ENCODE peak calls at places on chromosomes 6 and 20, in ten cellular contexts. S is AG10803, U is heart right ventricle, M is HFFc6, G is hepatocyte, T is thoracic aorta, H is HFF-Myc, F is cardiac muscle cell, K is GM20000, R is fibroblast of the aortic adventitia. A is an unnamed sample.

GRCh38 chr6:159691133-159691962 is 1.7 kb downstream of the SOD2 start:
- DNase-seq in S (peak), U (peak), M (peak), G (peak), T (no peak), H (peak), F (peak), K (peak), R (peak), A (no peak)

GRCh38 chr20:56683077-56683865 is 54.2 kb downstream of the TFAP2C start:
- DNase-seq in S (no peak), U (no peak), M (no peak), G (no peak), T (no peak), H (no peak), F (no peak), K (no peak), R (no peak), A (no peak)

GRCh38 chr20:57718490-57719009 is 8.7 kb upstream of the PMEPA1 start:
- DNase-seq in S (peak), U (peak), M (peak), G (peak), T (peak), H (peak), F (peak), K (peak), R (peak), A (peak)

GRCh38 chr6:170497845-170498281 is 55.2 kb downstream of the PSMB1 start:
- DNase-seq in S (no peak), U (no peak), M (no peak), G (no peak), T (no peak), H (no peak), F (peak), K (no peak), R (no peak), A (no peak)

GRCh38 chr6:159360306-159360705 is 191.1 kb downstream of the FNDC1 start:
- DNase-seq in S (peak), U (no peak), M (no peak), G (no peak), T (no peak), H (peak), F (peak), K (no peak), R (no peak), A (no peak)

GRCh38 chr6:135233676-135234491 is 52.8 kb downstream of the MYB start:
- DNase-seq in S (no peak), U (no peak), M (no peak), G (no peak), T (no peak), H (no peak), F (peak), K (peak), R (peak), A (no peak)

GRCh38 chr20:1297486-1297885 is 31.4 kb downstream of the SNPH start:
- DNase-seq in S (no peak), U (no peak), M (no peak), G (no peak), T (no peak), H (no peak), F (no peak), K (no peak), R (no peak), A (no peak)

GRCh38 chr20:39849664-39850063 is 839.4 kb downstream of the MAFB start:
- DNase-seq in S (peak), U (peak), M (peak), G (peak), T (peak), H (peak), F (peak), K (no peak), R (peak), A (no peak)

GRCh38 chr20:13009682-13010406 is 1.1 kb downstream of the SPTLC3 start:
- DNase-seq in S (peak), U (peak), M (peak), G (peak), T (peak), H (peak), F (peak), K (peak), R (peak), A (no peak)

GRCh38 chr6:107767637-107768036 is 56.5 kb downstream of the SCML4 start:
- DNase-seq in S (no peak), U (no peak), M (no peak), G (no peak), T (no peak), H (no peak), F (no peak), K (no peak), R (no peak), A (no peak)

GRCh38 chr20:56924976-56925695 is 296.0 kb downstream of the TFAP2C start:
- DNase-seq in S (no peak), U (no peak), M (no peak), G (peak), T (no peak), H (no peak), F (no peak), K (peak), R (no peak), A (no peak)

GRCh38 chr20:3251806-3252205 is 12.8 kb upstream of the SLC4A11 start:
- DNase-seq in S (peak), U (no peak), M (no peak), G (no peak), T (no peak), H (no peak), F (peak), K (no peak), R (peak), A (no peak)

GRCh38 chr20:62136283-62137091 is 6.7 kb downstream of the PSMA7 start:
- DNase-seq in S (peak), U (peak), M (no peak), G (peak), T (no peak), H (no peak), F (peak), K (peak), R (peak), A (peak)

GRCh38 chr6:106300944-106301343 is 24.6 kb downstream of the ATG5 start:
- DNase-seq in S (peak), U (no peak), M (peak), G (peak), T (no peak), H (no peak), F (peak), K (peak), R (peak), A (no peak)

GRCh38 chr6:153208706-153209105 is 77.6 kb upstream of the RGS17 start:
- DNase-seq in S (no peak), U (peak), M (no peak), G (no peak), T (no peak), H (no peak), F (peak), K (no peak), R (no peak), A (no peak)

GRCh38 chr6:2047855-2048254 is 197.6 kb downstream of the GMDS start:
- DNase-seq in S (peak), U (no peak), M (no peak), G (no peak), T (no peak), H (no peak), F (peak), K (no peak), R (peak), A (no peak)

GRCh38 chr6:64294034-64294433 is 658.4 kb downstream of the PHF3 start:
- DNase-seq in S (no peak), U (no peak), M (no peak), G (no peak), T (no peak), H (no peak), F (no peak), K (no peak), R (no peak), A (no peak)

GRCh38 chr6:75755704-75756103 is 6.7 kb downstream of the MYO6 start:
- DNase-seq in S (no peak), U (no peak), M (no peak), G (no peak), T (no peak), H (no peak), F (peak), K (no peak), R (no peak), A (no peak)

GRCh38 chr6:121573466-121573865 is 138.0 kb downstream of the GJA1 start:
- DNase-seq in S (no peak), U (no peak), M (no peak), G (no peak), T (no peak), H (no peak), F (peak), K (no peak), R (peak), A (no peak)

GRCh38 chr6:135224037-135224647 is 43.0 kb downstream of the MYB start:
- DNase-seq in S (no peak), U (no peak), M (no peak), G (no peak), T (no peak), H (no peak), F (no peak), K (no peak), R (no peak), A (no peak)

GRCh38 chr20:31633339-31633914 is 4.3 kb upstream of the COX4I2 start:
- DNase-seq in S (no peak), U (peak), M (no peak), G (peak), T (no peak), H (no peak), F (peak), K (no peak), R (no peak), A (no peak)

GRCh38 chr6:56357616-56358373 is 110.4 kb upstream of the COL21A1 start:
- DNase-seq in S (peak), U (no peak), M (peak), G (no peak), T (no peak), H (no peak), F (peak), K (no peak), R (peak), A (no peak)

GRCh38 chr6:45436544-45437440 is 59.1 kb upstream of the SUPT3H start:
- DNase-seq in S (peak), U (no peak), M (peak), G (peak), T (no peak), H (no peak), F (peak), K (peak), R (peak), A (no peak)

GRCh38 chr6:166720859-166721258 is 93.8 kb upstream of the RPS6KA2 start:
- DNase-seq in S (no peak), U (no peak), M (no peak), G (no peak), T (no peak), H (no peak), F (no peak), K (no peak), R (no peak), A (no peak)

GRCh38 chr6:169802790-169803189 is 51.4 kb downstream of the ERMARD start:
- DNase-seq in S (no peak), U (no peak), M (no peak), G (no peak), T (no peak), H (no peak), F (no peak), K (no peak), R (no peak), A (no peak)

GRCh38 chr6:42013134-42013516 is 37.2 kb upstream of the TAF8 start:
- DNase-seq in S (peak), U (no peak), M (peak), G (no peak), T (no peak), H (no peak), F (no peak), K (no peak), R (no peak), A (no peak)

GRCh38 chr6:89638320-89639195 is at the start of gene LYRM2:
- DNase-seq in S (peak), U (peak), M (peak), G (peak), T (peak), H (peak), F (peak), K (peak), R (peak), A (peak)
- TF ChIP-seq CTCF in S (peak), U (peak), M (no peak), G (no peak), T (no peak), H (no peak), F (no peak), K (no peak), R (peak), A (no peak)

GRCh38 chr20:47354710-47355488 is 1.6 kb downstream of the ZMYND8 start:
- DNase-seq in S (no peak), U (no peak), M (no peak), G (no peak), T (no peak), H (no peak), F (peak), K (no peak), R (peak), A (no peak)
- TF ChIP-seq CTCF in S (no peak), U (no peak), M (no peak), G (no peak), T (no peak), H (no peak), F (no peak), K (no peak), R (no peak), A (no peak)

GRCh38 chr20:53581444-53582311 is 12.0 kb downstream of the ZNF217 start:
- DNase-seq in S (no peak), U (no peak), M (no peak), G (no peak), T (no peak), H (no peak), F (no peak), K (no peak), R (no peak), A (no peak)

GRCh38 chr20:53579581-53580375 is 13.9 kb downstream of the ZNF217 start:
- DNase-seq in S (peak), U (no peak), M (peak), G (peak), T (no peak), H (no peak), F (peak), K (no peak), R (peak), A (no peak)

GRCh38 chr20:53579266-53579580 is 14.4 kb downstream of the ZNF217 start:
- DNase-seq in S (no peak), U (no peak), M (no peak), G (no peak), T (no peak), H (no peak), F (no peak), K (no peak), R (no peak), A (no peak)

GRCh38 chr20:53578492-53579222 is 15.0 kb downstream of the ZNF217 start:
- DNase-seq in S (peak), U (peak), M (peak), G (peak), T (no peak), H (peak), F (peak), K (peak), R (peak), A (no peak)

DNA sequence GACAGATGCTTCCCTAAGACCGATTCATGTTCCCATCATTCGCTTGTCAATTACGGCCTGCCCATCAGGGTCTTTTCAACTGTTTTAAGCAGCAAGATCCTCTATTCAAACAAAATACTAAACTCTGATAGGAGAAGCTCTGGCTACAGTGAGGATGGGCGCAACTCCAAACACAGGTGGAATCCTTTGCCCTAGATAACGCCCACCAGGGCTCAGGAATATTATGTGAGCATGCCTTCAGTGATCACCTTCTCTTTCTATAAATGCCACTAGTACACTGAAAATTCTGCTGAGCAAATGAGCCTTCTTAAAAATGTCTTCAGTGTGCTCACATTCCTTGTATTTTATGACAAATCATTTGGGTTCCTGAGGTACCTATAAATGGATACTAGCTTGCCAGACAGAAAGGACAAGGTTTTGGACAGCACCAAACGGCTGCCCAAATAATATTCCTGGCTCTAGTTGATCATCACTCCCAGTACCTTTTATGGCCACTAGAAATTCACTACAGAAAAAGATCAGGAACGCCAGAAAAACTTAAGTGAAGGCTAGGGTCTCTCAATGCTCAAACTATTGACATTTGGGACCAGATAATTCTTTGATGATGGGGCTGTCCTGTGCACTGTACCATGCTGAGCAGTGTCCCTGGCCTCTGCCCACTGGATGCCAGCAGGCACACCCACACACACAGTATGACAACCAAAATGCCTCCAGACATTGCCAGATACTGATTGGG is 13.1 kb downstream of the ZNF217 start:
- DNase-seq in S (no peak), U (no peak), M (no peak), G (no peak), T (no peak), H (no peak), F (no peak), K (no peak), R (peak), A (no peak)
- TF ChIP-seq CTCF in S (peak), U (peak), M (peak), G (no peak), T (peak), H (no peak), F (peak), K (no peak), R (peak), A (no peak)

GRCh38 chr6:30914076-30914853 is at the start of gene VARS2:
- DNase-seq in S (peak), U (peak), M (peak), G (peak), T (peak), H (peak), F (peak), K (peak), R (peak), A (peak)
- TF ChIP-seq CTCF in S (peak), U (peak), M (peak), G (peak), T (peak), H (peak), F (peak), K (no peak), R (peak), A (no peak)

DNA sequence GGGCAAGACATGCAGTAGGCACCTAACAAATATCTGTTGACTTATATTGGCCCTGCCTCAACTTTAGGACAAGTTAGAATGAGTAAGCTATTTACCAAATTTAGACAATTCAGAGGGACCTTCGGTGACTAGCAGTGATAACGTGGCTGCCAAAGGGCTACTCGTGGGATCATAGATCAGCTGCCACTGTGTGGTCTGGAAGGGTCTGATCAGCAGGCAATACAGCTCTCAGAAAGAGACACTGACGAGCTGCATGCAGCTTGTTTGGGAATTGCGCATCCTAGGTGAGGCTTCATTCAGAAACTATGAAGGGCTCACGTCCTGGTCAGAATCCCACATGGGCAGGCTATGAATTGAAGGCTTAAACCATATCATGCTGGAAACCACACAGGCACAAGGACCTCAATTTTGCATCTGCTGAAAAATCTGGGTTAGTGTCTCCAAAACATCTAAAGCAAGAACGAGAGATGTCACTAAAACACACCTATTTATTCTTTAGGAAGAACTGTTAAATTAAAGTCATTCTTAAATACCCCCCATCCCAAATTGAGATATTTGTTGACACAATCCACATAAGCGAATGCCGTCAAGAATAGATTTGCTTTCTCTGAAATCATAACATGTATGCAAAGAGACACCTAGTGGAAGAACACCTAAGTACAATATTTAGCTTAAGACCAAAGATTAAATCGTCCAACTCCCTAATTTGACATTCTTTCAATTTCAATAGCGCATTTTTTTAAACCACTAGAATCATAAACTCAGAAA is 79.6 kb downstream of the IPCEF1 start:
- DNase-seq in S (peak), U (no peak), M (no peak), G (peak), T (no peak), H (no peak), F (peak), K (peak), R (peak), A (no peak)
- TF ChIP-seq CTCF in S (peak), U (peak), M (peak), G (peak), T (peak), H (peak), F (peak), K (no peak), R (peak), A (no peak)

DNA sequence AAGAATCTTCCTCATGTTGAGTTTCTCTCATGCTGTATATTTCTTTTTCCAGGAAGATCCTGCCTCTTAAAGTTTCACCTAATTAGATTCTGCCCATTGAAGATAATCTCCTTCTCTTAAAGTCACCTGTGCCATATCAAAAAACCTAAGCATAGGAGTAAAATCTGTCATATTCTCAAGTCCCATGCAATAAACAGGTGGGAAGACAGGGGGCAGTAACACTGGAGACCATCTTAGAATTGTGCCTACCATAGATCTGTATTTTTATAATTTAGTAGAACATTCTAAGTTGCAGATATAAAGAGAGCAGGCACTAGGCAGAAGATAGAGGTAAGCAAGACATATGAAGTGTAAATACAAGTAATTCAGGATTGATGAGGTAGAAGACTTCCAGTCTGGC is 763.5 kb upstream of the MANEA start:
- DNase-seq in S (no peak), U (no peak), M (no peak), G (no peak), T (no peak), H (no peak), F (no peak), K (no peak), R (no peak), A (no peak)
- TF ChIP-seq CTCF in S (no peak), U (no peak), M (peak), G (no peak), T (no peak), H (no peak), F (no peak), K (no peak), R (no peak), A (no peak)

A was measured in activated B cell treated with CpG ODN at 0.5 μM for 24 hours.